ENCODE peak calls at places on chromosomes 3 and 15, in nine cellular contexts. T is lower lobe of right lung; X is left ventricle myocardium inferior; F is K562; V is fibroblast of lung; K is CD8-positive, alpha-beta T cell; Y is cardiac muscle cell; L is A549; B is lung. I is an unnamed sample. For H3K4me1, the result is how much of the 10 kb centered on the place peaks cover.

GRCh38 chr3:67437090-67437489 is 217.3 kb downstream of the SUCLG2 start:
- DNase-seq in V (peak), K (no peak), L (no peak), T (no peak), F (peak), B (no peak), Y (no peak), X (no peak), I (no peak)

GRCh38 chr3:99633887-99634558 is 4.4 kb upstream of the COL8A1 start:
- DNase-seq in K (no peak), B (no peak), Y (no peak), V (peak), X (no peak), T (no peak), L (no peak), F (no peak), I (no peak)

GRCh38 chr3:194082596-194083220 is 53.2 kb upstream of the HES1 start:
- DNase-seq in B (no peak), V (peak), Y (no peak), K (no peak), T (no peak), L (no peak), X (peak), F (no peak), I (peak)

GRCh38 chr15:100083572-100083971 is 258.2 kb downstream of the ADAMTS17 start:
- DNase-seq in L (no peak), V (no peak), F (no peak), B (peak), X (peak), K (no peak), T (no peak), Y (no peak), I (peak)

GRCh38 chr3:108131105-108131794 is 40.4 kb upstream of the CD47 start:
- DNase-seq in B (no peak), Y (no peak), X (no peak), F (no peak), V (peak), T (no peak), K (no peak), L (no peak), I (no peak)

GRCh38 chr15:60751985-60752952 is 273.3 kb upstream of the ICE2 start:
- DNase-seq in B (no peak), T (no peak), L (no peak), X (peak), K (no peak), V (peak), Y (no peak), F (no peak), I (peak)

GRCh38 chr3:194619741-194620140 is 13.5 kb downstream of the TMEM44 start:
- DNase-seq in Y (no peak), L (no peak), F (no peak), X (no peak), K (no peak), T (no peak), V (no peak), B (no peak), I (no peak)

GRCh38 chr3:57958642-57959406 is 49.4 kb upstream of the FLNB start:
- DNase-seq in L (no peak), V (peak), K (no peak), B (no peak), T (no peak), X (peak), Y (no peak), F (peak), I (no peak)

GRCh38 chr3:28949580-28949979 is 331.3 kb upstream of the RBMS3 start:
- DNase-seq in X (no peak), Y (no peak), B (no peak), V (no peak), F (no peak), L (no peak), K (no peak), T (no peak), I (no peak)

GRCh38 chr3:13463618-13464400 is 16.3 kb upstream of the HDAC11 start:
- DNase-seq in F (peak), V (no peak), X (no peak), B (no peak), T (no peak), L (no peak), K (no peak), Y (no peak), I (no peak)

GRCh38 chr3:141308588-141309218 is 59.6 kb upstream of the ZBTB38 start:
- DNase-seq in B (peak), K (no peak), L (peak), X (peak), F (peak), Y (peak), V (peak), T (peak), I (no peak)

GRCh38 chr3:63911395-63911900 is 735 bp downstream of the SCAANT1 start:
- DNase-seq in B (no peak), L (no peak), K (no peak), T (no peak), F (peak), Y (no peak), V (peak), X (no peak), I (no peak)

GRCh38 chr3:69505770-69506407 is 120.0 kb upstream of the FRMD4B start:
- DNase-seq in K (no peak), B (no peak), T (no peak), Y (peak), L (no peak), X (no peak), V (no peak), F (no peak), I (no peak)

GRCh38 chr3:33146791-33147445 is 33.1 kb downstream of the CRTAP start:
- DNase-seq in K (no peak), X (no peak), T (no peak), B (no peak), F (no peak), Y (no peak), L (no peak), V (peak), I (no peak)

GRCh38 chr15:70098170-70098460 is 398 bp upstream of the TLE3 start:
- DNase-seq in T (no peak), L (no peak), Y (no peak), X (no peak), F (no peak), V (no peak), K (no peak), B (no peak), I (no peak)

GRCh38 chr15:83999396-84000120 is 236.0 kb upstream of the GOLGA6L4 start:
- DNase-seq in B (no peak), Y (no peak), F (no peak), X (no peak), L (no peak), K (no peak), V (peak), T (no peak), I (no peak)

GRCh38 chr3:184496933-184497332 is 64.7 kb upstream of the EPHB3 start:
- DNase-seq in B (no peak), F (no peak), Y (no peak), L (no peak), X (no peak), K (no peak), T (no peak), V (no peak), I (no peak)

GRCh38 chr3:197367081-197367780 is 68.8 kb upstream of the DLG1 start:
- DNase-seq in K (no peak), T (peak), B (peak), Y (no peak), X (no peak), L (peak), V (peak), F (no peak), I (peak)

GRCh38 chr15:65323071-65323511 is 18.6 kb downstream of the RNU5B-1 start:
- DNase-seq in B (no peak), F (peak), X (peak), K (no peak), Y (peak), T (no peak), L (no peak), V (peak), I (peak)

GRCh38 chr15:65376767-65377104 is 1.1 kb downstream of the IGDCC3 start:
- DNase-seq in T (no peak), F (no peak), L (no peak), B (no peak), V (no peak), X (no peak), Y (peak), K (no peak), I (no peak)

GRCh38 chr3:132343018-132343612 is 25.9 kb downstream of the ACP3 start:
- DNase-seq in F (peak), Y (peak), V (peak), B (peak), K (no peak), T (no peak), L (peak), X (no peak), I (no peak)

GRCh38 chr3:115975796-115976195 is 352.5 kb downstream of the GAP43 start:
- DNase-seq in Y (no peak), F (no peak), V (peak), T (no peak), X (no peak), L (no peak), B (no peak), K (no peak), I (no peak)

GRCh38 chr15:85772668-85773067 is 22.1 kb downstream of the KLHL25 start:
- DNase-seq in L (no peak), F (no peak), T (no peak), Y (no peak), B (no peak), K (no peak), V (no peak), X (no peak), I (no peak)

GRCh38 chr3:43676440-43676839 is 14.3 kb upstream of the ABHD5 start:
- DNase-seq in K (no peak), V (no peak), F (no peak), X (no peak), Y (no peak), T (no peak), B (no peak), L (no peak), I (no peak)

GRCh38 chr15:27808182-27808581 is 290.9 kb downstream of the OCA2 start:
- DNase-seq in Y (no peak), B (no peak), X (no peak), V (no peak), K (no peak), L (no peak), F (peak), T (no peak), I (no peak)

GRCh38 chr15:40064231-40064894 is 25.4 kb upstream of the SRP14 start:
- DNase-seq in Y (no peak), B (no peak), X (no peak), V (peak), F (no peak), L (no peak), T (no peak), K (no peak), I (no peak)

GRCh38 chr15:29135702-29136426 is 133.8 kb downstream of the NSMCE3 start:
- DNase-seq in V (no peak), T (peak), Y (no peak), X (no peak), L (no peak), K (no peak), F (no peak), B (no peak), I (peak)

GRCh38 chr3:61866143-61866542 is 304.8 kb downstream of the PTPRG start:
- DNase-seq in V (no peak), T (no peak), X (no peak), L (no peak), B (no peak), K (no peak), Y (no peak), F (no peak), I (no peak)

GRCh38 chr3:138898708-138899107 is 48.2 kb downstream of the FOXL2 start:
- DNase-seq in X (no peak), V (no peak), T (no peak), L (no peak), K (no peak), F (peak), Y (no peak), B (no peak), I (no peak)

GRCh38 chr3:107704477-107704876 is 181.7 kb downstream of the BBX start:
- DNase-seq in F (no peak), V (peak), L (no peak), X (no peak), B (no peak), T (no peak), K (no peak), Y (no peak), I (no peak)

GRCh38 chr15:38562278-38562677 is 2.3 kb downstream of the RASGRP1 start:
- DNase-seq in X (no peak), F (no peak), B (no peak), V (no peak), Y (no peak), L (no peak), T (no peak), K (no peak), I (no peak)

GRCh38 chr15:75695634-75696302 is 16.9 kb downstream of the CSPG4 start:
- DNase-seq in K (no peak), X (no peak), F (no peak), V (no peak), L (no peak), Y (no peak), T (no peak), B (no peak), I (no peak)
- H3K4me1 ChIP-seq in K (under half), X (half or more), F (under half), V (half or more), L (under half), Y (under half), T (under half), B (under half), I (half or more)

DNA sequence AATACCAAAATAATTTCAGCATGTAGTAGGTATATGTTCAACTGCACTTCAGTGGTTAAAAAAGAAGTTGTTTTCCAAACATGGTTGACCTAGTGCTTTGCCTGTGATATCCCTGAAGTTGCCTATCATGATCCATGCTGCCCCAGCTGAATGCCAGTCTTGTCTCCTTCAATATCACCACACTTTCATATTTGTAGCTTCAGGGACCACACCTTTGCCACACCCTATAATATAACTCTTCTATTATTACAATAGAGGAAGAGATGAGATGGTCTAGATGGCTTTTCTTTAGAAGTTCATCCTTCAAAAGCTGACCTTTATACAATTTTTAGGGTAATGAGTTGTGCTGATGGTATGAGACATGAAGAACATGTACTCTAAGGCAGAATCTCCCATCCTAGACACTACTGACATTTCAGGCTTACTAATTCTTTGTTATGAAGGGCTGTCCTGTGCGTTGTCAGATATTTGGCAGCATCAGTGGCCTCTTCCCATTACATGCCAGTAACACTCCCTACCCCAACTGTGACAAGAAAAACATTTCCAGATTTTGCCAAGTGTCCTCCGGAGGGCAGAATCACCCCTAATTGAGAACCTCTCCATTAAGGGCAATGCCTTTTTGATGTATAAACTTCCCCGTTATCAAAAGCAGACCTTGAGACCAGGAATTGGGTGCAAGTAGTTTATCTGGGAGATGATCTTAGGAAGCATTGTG is 76.2 kb upstream of the PLCL2 start:
- DNase-seq in Y (no peak), L (no peak), K (no peak), T (no peak), B (no peak), V (no peak), X (no peak), F (no peak), I (no peak)
- TF ChIP-seq CTCF in Y (no peak), L (no peak), K (no peak), T (no peak), B (no peak), V (no peak), X (no peak), F (no peak), I (no peak)

DNA sequence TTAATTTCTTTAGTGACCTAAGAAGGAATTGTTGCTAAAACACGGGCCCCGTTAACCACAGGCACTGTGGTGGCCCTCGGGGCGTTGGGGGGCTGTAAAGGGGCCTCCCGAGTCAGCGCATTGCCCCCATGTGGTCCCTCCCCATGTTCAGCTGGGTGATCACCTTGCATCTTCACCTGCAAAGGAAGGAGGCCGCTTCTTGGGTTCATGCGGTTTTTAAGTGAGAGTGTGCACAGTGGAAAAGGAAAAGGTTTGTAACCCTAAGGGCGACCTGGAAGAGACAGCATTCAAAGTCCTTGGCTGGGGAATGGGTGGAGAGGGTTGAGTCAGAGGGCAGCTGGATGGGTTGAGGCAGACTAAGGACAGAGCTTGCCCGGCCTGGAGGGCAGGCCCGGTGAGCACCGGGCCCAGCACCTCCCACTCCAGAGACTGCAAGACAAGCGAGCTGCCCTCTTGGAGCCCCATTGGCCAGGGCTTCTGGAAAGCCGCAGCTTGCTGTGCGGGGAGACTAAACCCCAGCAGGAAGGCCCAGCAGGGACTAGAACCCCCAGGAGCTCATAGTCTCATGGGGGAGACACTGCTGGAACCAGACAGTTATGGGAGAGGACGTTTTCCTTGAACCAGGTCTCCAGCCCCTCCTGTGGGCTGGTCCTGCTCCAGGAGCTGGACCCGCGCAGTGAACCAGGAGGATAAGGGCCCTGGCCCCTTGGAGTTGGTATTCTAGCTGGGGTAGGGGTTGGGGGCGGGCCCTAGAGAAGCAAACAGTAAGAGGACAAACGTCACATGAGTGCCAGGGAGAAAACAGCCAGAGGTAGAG is 59.2 kb downstream of the RGMA start:
- DNase-seq in B (peak), L (no peak), T (no peak), X (no peak), F (no peak), Y (no peak), K (no peak), V (peak), I (peak)
- H3K4me1 ChIP-seq in B (under half), L (under half), T (half or more), X (half or more), F (under half), Y (under half), K (under half), V (under half), I (half or more)

DNA sequence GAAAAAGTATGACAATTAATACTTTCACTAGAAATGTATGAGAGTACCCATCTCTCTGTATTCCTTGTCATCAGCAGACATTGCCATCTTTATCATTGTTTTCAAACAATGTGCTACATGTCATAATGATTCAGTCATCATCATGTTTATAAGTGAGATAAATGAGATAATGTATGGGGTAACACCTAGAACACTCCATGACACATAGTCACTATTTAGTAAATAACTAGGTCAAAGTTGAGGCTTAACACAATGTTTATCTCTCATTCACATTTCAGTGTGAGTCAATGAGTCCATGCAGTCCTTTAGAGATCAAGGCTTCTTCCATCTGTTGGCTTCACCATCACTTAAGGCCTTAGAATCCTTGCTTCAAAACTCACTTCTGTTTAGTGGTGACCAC is 70.0 kb downstream of the NLGN1 start:
- DNase-seq in K (no peak), L (no peak), X (no peak), F (no peak), B (no peak), Y (no peak), V (no peak), T (no peak), I (no peak)
- TF ChIP-seq CTCF in K (no peak), L (no peak), X (no peak), F (no peak), B (no peak), Y (no peak), V (no peak), T (no peak), I (no peak)

GRCh38 chr3:46932455-46933225 is 43.9 kb downstream of the CCDC12 start:
- DNase-seq in L (no peak), B (no peak), Y (no peak), X (no peak), K (no peak), V (no peak), T (peak), F (no peak), I (peak)
- H3K4me1 ChIP-seq in L (half or more), B (half or more), Y (half or more), X (half or more), K (half or more), V (half or more), T (half or more), F (under half), I (half or more)

GRCh38 chr3:169340055-169340454 is 323.5 kb downstream of the MECOM start:
- DNase-seq in B (no peak), L (no peak), K (no peak), X (no peak), F (no peak), Y (no peak), V (no peak), T (no peak), I (no peak)

GRCh38 chr3:169334994-169335393 is 328.5 kb downstream of the MECOM start:
- DNase-seq in V (no peak), K (no peak), L (no peak), Y (no peak), T (no peak), F (no peak), B (no peak), X (no peak), I (no peak)

GRCh38 chr3:169342652-169343051 is 320.9 kb downstream of the MECOM start:
- DNase-seq in K (no peak), Y (no peak), T (no peak), B (no peak), X (no peak), L (no peak), F (no peak), V (no peak), I (no peak)

GRCh38 chr3:169339386-169339785 is 324.1 kb downstream of the MECOM start:
- DNase-seq in K (no peak), T (no peak), B (no peak), V (no peak), L (no peak), X (no peak), Y (no peak), F (no peak), I (no peak)

DNA sequence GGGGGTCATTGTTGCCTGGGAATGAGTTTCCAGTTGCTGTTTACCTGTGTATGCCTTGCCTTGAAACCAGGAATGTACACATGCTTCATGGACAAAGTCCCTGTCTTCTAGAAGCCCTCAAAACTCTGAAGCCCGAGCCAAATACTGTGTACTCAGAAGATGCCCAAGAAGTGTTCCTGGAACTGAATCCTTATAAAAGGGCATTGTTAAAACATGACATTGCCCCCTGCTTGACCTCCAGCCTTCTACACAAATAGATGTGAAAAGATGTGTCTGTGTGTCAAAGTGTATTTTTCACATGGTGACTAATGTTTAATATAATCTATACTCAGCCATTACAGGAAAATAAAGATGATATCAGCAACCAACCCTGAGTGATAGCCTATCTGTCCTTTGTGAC is 326.0 kb downstream of the MECOM start:
- DNase-seq in T (no peak), B (no peak), V (no peak), X (no peak), K (no peak), F (no peak), L (no peak), Y (no peak), I (no peak)
- TF ChIP-seq CTCF in T (no peak), B (no peak), V (no peak), X (no peak), K (no peak), F (no peak), L (no peak), Y (no peak), I (no peak)